ENCODE peak calls at places on chromosome 1, in eight cellular contexts. T is mammary epithelial cell, Q is adrenal gland, O is mucosa of descending colon, K is HepG2, F is foreskin keratinocyte, W is endothelial cell, M is RWPE1. C is an unnamed sample.

GRCh38 chr1:170367615-170368014 is 164.4 kb upstream of the GORAB start:
- DNase-seq in T (no peak), O (no peak), Q (no peak), K (no peak), M (no peak), W (no peak), F (no peak), C (no peak)

GRCh38 chr1:203093754-203094410 is 8.1 kb upstream of the MYOG start:
- DNase-seq in Q (no peak), F (peak), K (no peak), M (peak), W (no peak), T (peak), O (no peak), C (no peak)

GRCh38 chr1:43038232-43038929 is 79.7 kb upstream of the SLC2A1 start:
- DNase-seq in M (no peak), O (no peak), Q (no peak), W (no peak), F (no peak), K (no peak), T (no peak), C (no peak)

GRCh38 chr1:6367381-6368007 is 26.1 kb downstream of the ACOT7 start:
- DNase-seq in K (no peak), F (peak), M (no peak), W (no peak), Q (peak), T (peak), O (peak), C (peak)

GRCh38 chr1:50562106-50562505 is 138.9 kb upstream of the DMRTA2 start:
- DNase-seq in T (no peak), K (no peak), M (no peak), O (no peak), F (no peak), Q (no peak), W (no peak), C (no peak)

GRCh38 chr1:242605521-242605920 is 81.0 kb upstream of the PLD5 start:
- DNase-seq in M (no peak), T (peak), O (no peak), F (peak), Q (no peak), W (no peak), K (no peak), C (peak)

GRCh38 chr1:31013187-31013864 is 52.2 kb downstream of the PUM1 start:
- DNase-seq in T (peak), K (peak), W (no peak), O (no peak), Q (no peak), F (peak), M (no peak), C (no peak)

GRCh38 chr1:68791800-68792199 is 294.9 kb upstream of the DEPDC1 start:
- DNase-seq in Q (no peak), M (no peak), O (no peak), F (no peak), T (no peak), W (peak), K (no peak), C (peak)

GRCh38 chr1:200960236-200960947 is 63.1 kb downstream of the KIF21B start:
- DNase-seq in T (no peak), O (no peak), K (no peak), F (no peak), M (no peak), W (no peak), Q (no peak), C (no peak)

GRCh38 chr1:211490821-211491415 is 1.0 kb downstream of the RD3 start:
- DNase-seq in O (no peak), M (no peak), T (no peak), F (no peak), Q (no peak), K (no peak), W (no peak), C (no peak)

GRCh38 chr1:20343149-20343936 is 52.7 kb downstream of the VWA5B1 start:
- DNase-seq in Q (no peak), W (peak), T (no peak), K (no peak), F (no peak), M (peak), O (peak), C (no peak)

GRCh38 chr1:79204774-79205173 is 198.2 kb upstream of the ADGRL4 start:
- DNase-seq in T (no peak), M (no peak), O (no peak), F (no peak), Q (no peak), W (no peak), K (no peak), C (no peak)

GRCh38 chr1:203999618-204000017 is 73.3 kb upstream of the SOX13 start:
- DNase-seq in Q (no peak), W (no peak), T (no peak), K (no peak), M (no peak), F (no peak), O (no peak), C (no peak)

GRCh38 chr1:201025571-201026002 is 2.1 kb upstream of the KIF21B start:
- DNase-seq in T (no peak), M (no peak), Q (no peak), F (no peak), O (no peak), K (no peak), W (peak), C (peak)

GRCh38 chr1:213017447-213018273 is 2.0 kb upstream of the ANGEL2 start:
- DNase-seq in F (no peak), M (no peak), K (no peak), W (no peak), T (no peak), O (no peak), Q (no peak), C (no peak)

GRCh38 chr1:81118550-81118949 is 682.2 kb upstream of the ADGRL2 start:
- DNase-seq in Q (no peak), W (no peak), T (peak), M (peak), K (no peak), F (peak), O (no peak), C (no peak)
- TF ChIP-seq CTCF in Q (no peak), W (no peak), T (no peak), M (no peak), K (no peak), F (no peak), O (no peak), C (no peak)

DNA sequence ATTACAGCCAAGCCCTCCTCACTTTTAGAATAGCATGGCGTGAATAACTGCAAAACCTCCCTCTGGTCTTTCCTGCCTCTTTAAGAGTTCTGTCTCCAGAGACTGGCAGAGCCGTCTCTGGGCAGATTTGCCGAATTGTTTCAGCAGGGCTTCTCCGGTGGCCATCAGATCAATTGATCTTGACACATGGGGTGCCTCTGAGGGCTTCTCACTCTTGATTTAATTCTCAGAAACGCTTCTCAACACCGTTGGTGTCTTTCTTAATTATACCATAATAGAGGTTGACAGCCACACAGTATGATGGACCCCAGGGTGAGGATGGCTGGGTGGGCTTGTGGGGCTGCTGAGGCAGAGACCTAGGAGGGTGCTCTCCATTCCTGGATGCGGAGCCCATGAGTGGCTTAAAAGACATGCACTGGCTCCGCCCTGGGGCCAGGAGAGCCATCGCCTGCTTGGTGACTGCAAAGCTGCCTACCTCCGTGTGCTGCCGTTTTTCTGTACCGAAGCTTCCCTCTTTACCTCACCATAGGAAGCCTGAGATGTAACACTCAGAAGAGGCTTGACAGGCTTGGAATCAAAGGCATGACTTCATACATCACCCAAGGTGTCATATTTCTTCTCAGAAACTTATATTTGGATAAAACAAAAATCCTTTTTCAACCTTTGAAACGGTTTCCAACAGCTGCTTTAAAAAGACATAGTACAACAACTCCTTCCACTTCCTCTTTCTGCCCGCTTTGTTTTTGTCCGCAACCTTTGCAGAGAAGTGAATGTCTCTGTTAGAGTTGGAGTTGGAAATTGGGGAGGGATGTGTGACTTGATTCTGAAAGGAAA is 82.9 kb downstream of the GALNT2 start:
- DNase-seq in M (no peak), T (no peak), W (no peak), K (no peak), O (no peak), F (no peak), Q (no peak), C (no peak)
- TF ChIP-seq CTCF in M (no peak), T (no peak), W (no peak), K (no peak), O (no peak), F (no peak), Q (no peak), C (no peak)

GRCh38 chr1:65067491-65068201 is 80.4 kb upstream of the AK4 start:
- DNase-seq in Q (peak), K (peak), M (peak), O (peak), T (peak), W (peak), F (peak), C (peak)
- TF ChIP-seq CTCF in Q (no peak), K (no peak), M (no peak), O (no peak), T (no peak), W (no peak), F (no peak), C (no peak)

DNA sequence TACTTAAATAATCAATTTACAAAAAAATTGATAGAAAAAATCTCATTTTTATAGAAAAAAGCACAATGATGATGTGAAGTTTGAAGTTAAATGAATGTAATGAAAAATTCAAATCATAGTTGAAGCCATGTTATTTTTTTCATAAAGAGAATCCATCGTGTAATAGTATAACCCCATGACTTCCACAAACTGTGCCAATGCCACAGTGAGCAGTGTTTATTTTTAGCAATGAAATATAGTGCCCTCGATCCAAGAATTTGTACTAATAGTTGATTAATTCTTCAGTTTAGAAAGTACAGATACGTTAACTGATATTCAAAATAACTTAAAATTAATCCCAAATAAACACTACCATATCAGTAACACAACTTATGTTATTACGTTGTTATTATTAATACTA is 225.9 kb downstream of the PTPRC start:
- DNase-seq in Q (no peak), M (no peak), W (no peak), K (no peak), F (no peak), T (no peak), O (no peak), C (no peak)
- TF ChIP-seq CTCF in Q (no peak), M (no peak), W (no peak), K (no peak), F (no peak), T (no peak), O (no peak), C (no peak)

GRCh38 chr1:114959423-114959822 is 70.2 kb upstream of the TSHB start:
- DNase-seq in M (no peak), F (no peak), T (no peak), Q (no peak), K (no peak), O (no peak), W (no peak), C (no peak)

DNA sequence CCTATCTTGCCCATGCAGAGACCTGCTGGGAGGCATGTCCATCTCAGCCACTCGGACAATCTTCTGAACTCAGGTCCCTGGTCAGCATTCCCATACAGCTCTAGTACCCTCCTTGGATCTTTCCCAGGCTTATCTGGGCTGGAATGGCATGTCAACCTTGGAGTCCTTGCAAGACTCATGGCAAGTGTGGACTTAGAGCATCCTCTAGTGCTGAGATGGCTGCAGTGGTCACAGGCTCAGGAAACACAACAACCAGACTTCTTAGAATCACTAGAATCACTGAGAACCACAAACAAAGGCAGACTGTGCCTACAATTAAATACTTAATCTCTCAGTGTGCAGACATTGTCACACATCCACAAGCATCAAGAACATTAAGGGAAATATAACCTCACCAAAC is 73.1 kb upstream of the TSHB start:
- DNase-seq in K (peak), T (peak), O (no peak), F (peak), M (no peak), W (peak), Q (no peak), C (peak)
- TF ChIP-seq CTCF in K (peak), T (peak), O (no peak), F (peak), M (no peak), W (peak), Q (peak), C (no peak)

DNA sequence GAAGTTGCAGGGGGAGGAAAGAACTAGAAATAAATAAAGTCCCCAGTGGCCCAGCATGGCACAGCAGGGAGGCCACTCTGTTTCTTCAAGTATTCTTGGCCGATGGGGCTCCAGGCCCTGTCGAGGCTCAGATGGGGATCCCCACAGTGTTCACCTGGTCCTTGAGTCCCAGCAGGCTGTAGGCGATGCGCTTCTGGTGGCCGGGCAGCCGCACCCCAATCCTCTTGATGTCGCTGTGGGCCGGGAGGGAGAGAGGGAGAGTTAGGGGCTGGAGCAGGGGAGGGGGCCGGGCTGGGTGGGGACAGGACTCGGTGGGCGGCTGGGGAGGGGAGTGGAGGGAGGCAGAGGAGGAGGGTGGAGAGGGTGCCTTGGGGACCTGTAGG is 30.8 kb downstream of the EPHA2 start:
- DNase-seq in F (no peak), Q (no peak), W (no peak), M (no peak), O (no peak), K (no peak), T (no peak), C (no peak)
- TF ChIP-seq CTCF in F (no peak), Q (no peak), W (no peak), M (no peak), O (no peak), K (no peak), T (no peak), C (no peak)